ENCODE peak calls at places on chromosomes 6 and 20, in ten cellular contexts. F is dorsolateral prefrontal cortex; T is DMS153; R is activated CD4-positive, alpha-beta T cell treated with anti-CD3 and anti-CD28 coated beads for 36 hours; N is NCI-H1417; Y is A549; P is Caco-2; D is naive thymus-derived CD8-positive, alpha-beta T cell; K is ureter; X is GM04503. I is an unnamed sample.

GRCh38 chr20:62859721-62860120 is 1.9 kb downstream of the TCFL5 start:
- DNase-seq in X (no peak), R (no peak), F (no peak), D (no peak), T (no peak), P (no peak), K (no peak), Y (no peak), N (no peak), I (no peak)

GRCh38 chr6:157905590-157906337 is 75.9 kb upstream of the SYNJ2 start:
- DNase-seq in P (no peak), X (no peak), T (no peak), F (no peak), R (no peak), K (no peak), D (no peak), Y (no peak), N (no peak), I (no peak)

GRCh38 chr6:161091972-161092701 is 100.6 kb downstream of the MAP3K4 start:
- DNase-seq in P (no peak), K (no peak), D (no peak), R (no peak), F (no peak), T (no peak), Y (no peak), X (peak), N (no peak), I (peak)

GRCh38 chr6:11433860-11434259 is 103.7 kb upstream of the TMEM170B start:
- DNase-seq in D (no peak), K (no peak), R (no peak), F (no peak), X (no peak), N (no peak), Y (no peak), P (no peak), T (no peak), I (peak)

GRCh38 chr6:81562169-81562568 is 190.3 kb downstream of the TENT5A start:
- DNase-seq in N (peak), K (no peak), P (peak), F (no peak), R (no peak), T (peak), Y (peak), D (no peak), X (peak), I (peak)

GRCh38 chr6:43683708-43684455 is 3.7 kb downstream of the MRPS18A start:
- DNase-seq in K (no peak), N (no peak), T (no peak), F (no peak), P (no peak), R (no peak), X (no peak), Y (no peak), D (no peak), I (no peak)

GRCh38 chr6:142411145-142411544 is 109.3 kb downstream of the ADGRG6 start:
- DNase-seq in Y (no peak), X (no peak), N (no peak), T (no peak), F (no peak), P (no peak), K (no peak), R (no peak), D (no peak), I (no peak)

GRCh38 chr6:133377219-133377618 is 136.1 kb downstream of the EYA4 start:
- DNase-seq in X (no peak), T (no peak), N (no peak), F (no peak), K (no peak), Y (no peak), P (no peak), R (no peak), D (no peak), I (no peak)

GRCh38 chr6:158068893-158069799 is 87.5 kb downstream of the SYNJ2 start:
- DNase-seq in X (no peak), D (no peak), N (peak), F (no peak), R (peak), T (peak), K (peak), P (no peak), Y (peak), I (peak)

GRCh38 chr6:44003345-44004061 is 123.7 kb downstream of the MRPL14 start:
- DNase-seq in R (peak), K (no peak), P (peak), F (no peak), Y (no peak), X (no peak), T (peak), D (peak), N (peak), I (no peak)

GRCh38 chr6:24996145-24996836 is 60.5 kb upstream of the RIPOR2 start:
- DNase-seq in D (no peak), F (no peak), X (no peak), N (peak), T (no peak), P (no peak), K (no peak), Y (no peak), R (no peak), I (no peak)

GRCh38 chr6:42236030-42236429 is 18.4 kb upstream of the MRPS10 start:
- DNase-seq in K (no peak), F (no peak), N (no peak), Y (no peak), R (no peak), D (no peak), X (no peak), P (no peak), T (no peak), I (no peak)

GRCh38 chr6:38688579-38689087 is 14.3 kb downstream of the GLO1 start:
- DNase-seq in D (no peak), K (no peak), P (peak), Y (no peak), T (no peak), R (no peak), F (no peak), X (no peak), N (peak), I (no peak)

GRCh38 chr6:134434019-134434949 is 116.4 kb upstream of the SGK1 start:
- DNase-seq in T (no peak), N (no peak), D (peak), K (no peak), F (no peak), X (no peak), R (peak), P (no peak), Y (no peak), I (no peak)

GRCh38 chr20:6395695-6396094 is 272.9 kb upstream of the FERMT1 start:
- DNase-seq in F (no peak), R (no peak), P (no peak), N (peak), X (no peak), D (no peak), T (peak), K (no peak), Y (peak), I (peak)

GRCh38 chr6:36956111-36956820 is 1.7 kb downstream of the PI16 start:
- DNase-seq in D (no peak), P (no peak), F (no peak), T (no peak), N (no peak), X (no peak), Y (no peak), K (no peak), R (peak), I (no peak)

GRCh38 chr20:62369508-62370114 is 2.5 kb upstream of the LAMA5 start:
- DNase-seq in D (no peak), N (no peak), Y (peak), F (no peak), X (no peak), T (no peak), P (no peak), K (no peak), R (no peak), I (no peak)

GRCh38 chr6:154960299-154960796 is 34.8 kb upstream of the TIAM2 start:
- DNase-seq in X (no peak), R (no peak), T (no peak), P (no peak), F (no peak), K (no peak), Y (no peak), D (no peak), N (no peak), I (no peak)

GRCh38 chr20:5919634-5920544 is 30.4 kb downstream of the TRMT6 start:
- DNase-seq in N (no peak), X (no peak), D (no peak), P (no peak), R (peak), Y (no peak), T (no peak), K (no peak), F (peak), I (peak)

GRCh38 chr6:12196326-12196936 is 93.7 kb upstream of the EDN1 start:
- DNase-seq in Y (no peak), F (no peak), T (no peak), N (no peak), R (no peak), K (no peak), X (peak), P (no peak), D (no peak), I (peak)

GRCh38 chr6:91781946-91782345 is 1195.1 kb upstream of the MAP3K7 start:
- DNase-seq in F (peak), X (no peak), Y (no peak), P (no peak), R (no peak), N (no peak), T (peak), K (no peak), D (no peak), I (no peak)

GRCh38 chr6:116265081-116265829 is 11.4 kb upstream of the TSPYL4 start:
- DNase-seq in K (no peak), R (peak), D (no peak), X (no peak), F (no peak), N (peak), T (peak), Y (no peak), P (no peak), I (no peak)

GRCh38 chr6:161727063-161727462 is 453.2 kb upstream of the AGPAT4 start:
- DNase-seq in D (no peak), Y (no peak), N (peak), X (no peak), R (no peak), T (no peak), P (no peak), K (no peak), F (no peak), I (no peak)

GRCh38 chr20:35307666-35308653 is 15.7 kb upstream of the FAM83C start:
- DNase-seq in X (peak), R (no peak), K (peak), D (no peak), T (peak), Y (peak), F (peak), P (no peak), N (no peak), I (peak)

GRCh38 chr6:138502546-138502945 is 3.3 kb upstream of the NHSL1 start:
- DNase-seq in P (no peak), Y (no peak), K (no peak), N (no peak), X (no peak), T (no peak), R (no peak), D (no peak), F (no peak), I (no peak)

GRCh38 chr20:8132632-8133587 is 844 bp downstream of the PLCB1 start:
- DNase-seq in K (peak), R (peak), D (peak), N (no peak), X (no peak), P (no peak), F (peak), Y (peak), T (no peak), I (peak)

GRCh38 chr6:53718597-53719460 is 53.3 kb upstream of the KLHL31 start:
- DNase-seq in R (peak), P (peak), K (peak), F (peak), N (peak), D (no peak), Y (peak), T (peak), X (no peak), I (peak)

GRCh38 chr6:98116513-98116912 is 717.9 kb upstream of the POU3F2 start:
- DNase-seq in F (no peak), N (no peak), T (no peak), D (no peak), Y (no peak), X (no peak), P (no peak), R (no peak), K (no peak), I (no peak)